ENCODE peak calls at places on chromosome 18, in nine cellular contexts. One of them, this sample, is unnamed.

GRCh38 chr18:63155169-63155852 is 164.3 kb downstream of the BCL2 start:
- DNase-seq in ACHN: peak
- DNase-seq in NCI-H510A treated with DMSO at 0.1 percent for 48 hours: peak
- DNase-seq in pancreas: peak
- DNase-seq in iPS-NIHi11: peak
- DNase-seq in activated gamma-delta T cell treated with anti-CD3 and anti-CD28 coated beads, Interleukin-2, amount 50 U/mL, for 16 hours: peak
- DNase-seq in Kasumi-1: peak
- DNase-seq in DMS53: peak
- DNase-seq in activated naive CD4-positive, alpha-beta T cell: peak
- DNase-seq in this sample: no peak

GRCh38 chr18:35005963-35006577 is 35.1 kb upstream of the MAPRE2 start:
- DNase-seq in ACHN: peak
- DNase-seq in activated naive CD4-positive, alpha-beta T cell: no peak
- DNase-seq in DMS53: peak
- DNase-seq in Kasumi-1: peak
- DNase-seq in iPS-NIHi11: peak
- DNase-seq in activated gamma-delta T cell treated with anti-CD3 and anti-CD28 coated beads, Interleukin-2, amount 50 U/mL, for 16 hours: no peak
- DNase-seq in pancreas: no peak
- DNase-seq in NCI-H510A treated with DMSO at 0.1 percent for 48 hours: peak
- DNase-seq in this sample: peak

GRCh38 chr18:46502444-46502843 is 154.6 kb downstream of the LOXHD1 start:
- DNase-seq in activated gamma-delta T cell treated with anti-CD3 and anti-CD28 coated beads, Interleukin-2, amount 50 U/mL, for 16 hours: no peak
- DNase-seq in ACHN: peak
- DNase-seq in NCI-H510A treated with DMSO at 0.1 percent for 48 hours: no peak
- DNase-seq in activated naive CD4-positive, alpha-beta T cell: no peak
- DNase-seq in DMS53: peak
- DNase-seq in iPS-NIHi11: peak
- DNase-seq in Kasumi-1: peak
- DNase-seq in pancreas: no peak
- DNase-seq in this sample: peak

GRCh38 chr18:3985030-3985429 is 470.1 kb downstream of the DLGAP1 start:
- DNase-seq in Kasumi-1: no peak
- DNase-seq in pancreas: no peak
- DNase-seq in activated naive CD4-positive, alpha-beta T cell: no peak
- DNase-seq in DMS53: peak
- DNase-seq in activated gamma-delta T cell treated with anti-CD3 and anti-CD28 coated beads, Interleukin-2, amount 50 U/mL, for 16 hours: no peak
- DNase-seq in ACHN: peak
- DNase-seq in iPS-NIHi11: no peak
- DNase-seq in NCI-H510A treated with DMSO at 0.1 percent for 48 hours: no peak
- DNase-seq in this sample: peak

GRCh38 chr18:34915046-34915445 is 126.2 kb upstream of the MAPRE2 start:
- DNase-seq in DMS53: peak
- DNase-seq in Kasumi-1: no peak
- DNase-seq in pancreas: no peak
- DNase-seq in iPS-NIHi11: no peak
- DNase-seq in NCI-H510A treated with DMSO at 0.1 percent for 48 hours: no peak
- DNase-seq in activated gamma-delta T cell treated with anti-CD3 and anti-CD28 coated beads, Interleukin-2, amount 50 U/mL, for 16 hours: no peak
- DNase-seq in ACHN: no peak
- DNase-seq in activated naive CD4-positive, alpha-beta T cell: no peak
- DNase-seq in this sample: no peak

GRCh38 chr18:79581406-79581805 is 98.2 kb upstream of the CTDP1 start:
- DNase-seq in ACHN: no peak
- DNase-seq in pancreas: peak
- DNase-seq in activated gamma-delta T cell treated with anti-CD3 and anti-CD28 coated beads, Interleukin-2, amount 50 U/mL, for 16 hours: no peak
- DNase-seq in Kasumi-1: no peak
- DNase-seq in DMS53: no peak
- DNase-seq in activated naive CD4-positive, alpha-beta T cell: no peak
- DNase-seq in NCI-H510A treated with DMSO at 0.1 percent for 48 hours: no peak
- DNase-seq in iPS-NIHi11: no peak
- DNase-seq in this sample: no peak

GRCh38 chr18:60024345-60024744 is 124.5 kb downstream of the PMAIP1 start:
- DNase-seq in iPS-NIHi11: no peak
- DNase-seq in activated gamma-delta T cell treated with anti-CD3 and anti-CD28 coated beads, Interleukin-2, amount 50 U/mL, for 16 hours: no peak
- DNase-seq in ACHN: no peak
- DNase-seq in DMS53: no peak
- DNase-seq in NCI-H510A treated with DMSO at 0.1 percent for 48 hours: no peak
- DNase-seq in Kasumi-1: no peak
- DNase-seq in activated naive CD4-positive, alpha-beta T cell: no peak
- DNase-seq in pancreas: no peak
- DNase-seq in this sample: no peak

GRCh38 chr18:3297025-3297984 is 35.4 kb downstream of the MYL12B start:
- DNase-seq in iPS-NIHi11: peak
- DNase-seq in NCI-H510A treated with DMSO at 0.1 percent for 48 hours: no peak
- DNase-seq in Kasumi-1: peak
- DNase-seq in activated gamma-delta T cell treated with anti-CD3 and anti-CD28 coated beads, Interleukin-2, amount 50 U/mL, for 16 hours: peak
- DNase-seq in DMS53: peak
- DNase-seq in activated naive CD4-positive, alpha-beta T cell: peak
- DNase-seq in pancreas: peak
- DNase-seq in ACHN: peak
- DNase-seq in this sample: peak

GRCh38 chr18:77133920-77134496 is 1.4 kb upstream of the MBP start:
- DNase-seq in iPS-NIHi11: no peak
- DNase-seq in pancreas: no peak
- DNase-seq in DMS53: peak
- DNase-seq in NCI-H510A treated with DMSO at 0.1 percent for 48 hours: peak
- DNase-seq in activated gamma-delta T cell treated with anti-CD3 and anti-CD28 coated beads, Interleukin-2, amount 50 U/mL, for 16 hours: no peak
- DNase-seq in activated naive CD4-positive, alpha-beta T cell: no peak
- DNase-seq in Kasumi-1: peak
- DNase-seq in ACHN: no peak
- DNase-seq in this sample: no peak

GRCh38 chr18:21255211-21255610 is 13.2 kb downstream of the GREB1L start:
- DNase-seq in iPS-NIHi11: no peak
- DNase-seq in activated naive CD4-positive, alpha-beta T cell: no peak
- DNase-seq in DMS53: no peak
- DNase-seq in activated gamma-delta T cell treated with anti-CD3 and anti-CD28 coated beads, Interleukin-2, amount 50 U/mL, for 16 hours: no peak
- DNase-seq in ACHN: no peak
- DNase-seq in Kasumi-1: no peak
- DNase-seq in NCI-H510A treated with DMSO at 0.1 percent for 48 hours: no peak
- DNase-seq in pancreas: no peak
- DNase-seq in this sample: no peak

GRCh38 chr18:33076601-33077000 is 303.8 kb upstream of the KLHL14 start:
- DNase-seq in iPS-NIHi11: no peak
- DNase-seq in activated gamma-delta T cell treated with anti-CD3 and anti-CD28 coated beads, Interleukin-2, amount 50 U/mL, for 16 hours: no peak
- DNase-seq in Kasumi-1: no peak
- DNase-seq in activated naive CD4-positive, alpha-beta T cell: no peak
- DNase-seq in NCI-H510A treated with DMSO at 0.1 percent for 48 hours: no peak
- DNase-seq in DMS53: no peak
- DNase-seq in pancreas: no peak
- DNase-seq in ACHN: no peak
- DNase-seq in this sample: no peak

GRCh38 chr18:47725656-47726055 is 204.8 kb downstream of the SMAD2 start:
- DNase-seq in NCI-H510A treated with DMSO at 0.1 percent for 48 hours: no peak
- DNase-seq in pancreas: no peak
- DNase-seq in activated naive CD4-positive, alpha-beta T cell: no peak
- DNase-seq in iPS-NIHi11: no peak
- DNase-seq in activated gamma-delta T cell treated with anti-CD3 and anti-CD28 coated beads, Interleukin-2, amount 50 U/mL, for 16 hours: no peak
- DNase-seq in DMS53: no peak
- DNase-seq in ACHN: no peak
- DNase-seq in Kasumi-1: no peak
- DNase-seq in this sample: no peak

GRCh38 chr18:76610933-76611749 is 116.1 kb upstream of the ZNF516 start:
- DNase-seq in NCI-H510A treated with DMSO at 0.1 percent for 48 hours: no peak
- DNase-seq in Kasumi-1: no peak
- DNase-seq in DMS53: peak
- DNase-seq in activated naive CD4-positive, alpha-beta T cell: no peak
- DNase-seq in activated gamma-delta T cell treated with anti-CD3 and anti-CD28 coated beads, Interleukin-2, amount 50 U/mL, for 16 hours: no peak
- DNase-seq in pancreas: no peak
- DNase-seq in iPS-NIHi11: no peak
- DNase-seq in ACHN: no peak
- DNase-seq in this sample: peak

GRCh38 chr18:70107037-70107436 is 98.5 kb downstream of the RTTN start:
- DNase-seq in ACHN: no peak
- DNase-seq in pancreas: no peak
- DNase-seq in iPS-NIHi11: no peak
- DNase-seq in NCI-H510A treated with DMSO at 0.1 percent for 48 hours: no peak
- DNase-seq in Kasumi-1: no peak
- DNase-seq in DMS53: no peak
- DNase-seq in activated naive CD4-positive, alpha-beta T cell: no peak
- DNase-seq in activated gamma-delta T cell treated with anti-CD3 and anti-CD28 coated beads, Interleukin-2, amount 50 U/mL, for 16 hours: no peak
- DNase-seq in this sample: peak

GRCh38 chr18:31957728-31958127 is 14.8 kb upstream of the TRAPPC8 start:
- DNase-seq in pancreas: no peak
- DNase-seq in Kasumi-1: no peak
- DNase-seq in iPS-NIHi11: no peak
- DNase-seq in NCI-H510A treated with DMSO at 0.1 percent for 48 hours: no peak
- DNase-seq in ACHN: no peak
- DNase-seq in DMS53: no peak
- DNase-seq in activated gamma-delta T cell treated with anti-CD3 and anti-CD28 coated beads, Interleukin-2, amount 50 U/mL, for 16 hours: no peak
- DNase-seq in activated naive CD4-positive, alpha-beta T cell: no peak
- DNase-seq in this sample: no peak

GRCh38 chr18:42087195-42087594 is 132.2 kb downstream of the PIK3C3 start:
- DNase-seq in activated gamma-delta T cell treated with anti-CD3 and anti-CD28 coated beads, Interleukin-2, amount 50 U/mL, for 16 hours: no peak
- DNase-seq in Kasumi-1: no peak
- DNase-seq in NCI-H510A treated with DMSO at 0.1 percent for 48 hours: no peak
- DNase-seq in iPS-NIHi11: no peak
- DNase-seq in pancreas: no peak
- DNase-seq in ACHN: no peak
- DNase-seq in activated naive CD4-positive, alpha-beta T cell: no peak
- DNase-seq in DMS53: no peak
- DNase-seq in this sample: no peak

GRCh38 chr18:48928787-48929186 is 22.0 kb downstream of the SMAD7 start:
- DNase-seq in DMS53: peak
- DNase-seq in activated naive CD4-positive, alpha-beta T cell: peak
- DNase-seq in activated gamma-delta T cell treated with anti-CD3 and anti-CD28 coated beads, Interleukin-2, amount 50 U/mL, for 16 hours: peak
- DNase-seq in pancreas: no peak
- DNase-seq in NCI-H510A treated with DMSO at 0.1 percent for 48 hours: peak
- DNase-seq in Kasumi-1: peak
- DNase-seq in iPS-NIHi11: no peak
- DNase-seq in ACHN: no peak
- DNase-seq in this sample: peak

GRCh38 chr18:59155140-59155539 is 15.5 kb downstream of the SEC11C start:
- DNase-seq in pancreas: no peak
- DNase-seq in NCI-H510A treated with DMSO at 0.1 percent for 48 hours: no peak
- DNase-seq in activated gamma-delta T cell treated with anti-CD3 and anti-CD28 coated beads, Interleukin-2, amount 50 U/mL, for 16 hours: no peak
- DNase-seq in ACHN: peak
- DNase-seq in iPS-NIHi11: no peak
- DNase-seq in Kasumi-1: no peak
- DNase-seq in DMS53: peak
- DNase-seq in activated naive CD4-positive, alpha-beta T cell: no peak
- DNase-seq in this sample: peak

GRCh38 chr18:59905686-59906091 is 5.9 kb downstream of the PMAIP1 start:
- DNase-seq in pancreas: no peak
- DNase-seq in NCI-H510A treated with DMSO at 0.1 percent for 48 hours: no peak
- DNase-seq in iPS-NIHi11: no peak
- DNase-seq in ACHN: no peak
- DNase-seq in DMS53: no peak
- DNase-seq in Kasumi-1: no peak
- DNase-seq in activated naive CD4-positive, alpha-beta T cell: no peak
- DNase-seq in activated gamma-delta T cell treated with anti-CD3 and anti-CD28 coated beads, Interleukin-2, amount 50 U/mL, for 16 hours: no peak
- DNase-seq in this sample: no peak

GRCh38 chr18:3508576-3509559 is 58.9 kb downstream of the TGIF1 start:
- DNase-seq in pancreas: no peak
- DNase-seq in ACHN: peak
- DNase-seq in Kasumi-1: no peak
- DNase-seq in iPS-NIHi11: no peak
- DNase-seq in activated gamma-delta T cell treated with anti-CD3 and anti-CD28 coated beads, Interleukin-2, amount 50 U/mL, for 16 hours: no peak
- DNase-seq in activated naive CD4-positive, alpha-beta T cell: no peak
- DNase-seq in NCI-H510A treated with DMSO at 0.1 percent for 48 hours: peak
- DNase-seq in DMS53: peak
- DNase-seq in this sample: peak

GRCh38 chr18:59660976-59661743 is 36.1 kb downstream of the CCBE1 start:
- DNase-seq in Kasumi-1: no peak
- DNase-seq in pancreas: no peak
- DNase-seq in activated gamma-delta T cell treated with anti-CD3 and anti-CD28 coated beads, Interleukin-2, amount 50 U/mL, for 16 hours: no peak
- DNase-seq in NCI-H510A treated with DMSO at 0.1 percent for 48 hours: no peak
- DNase-seq in ACHN: no peak
- DNase-seq in iPS-NIHi11: no peak
- DNase-seq in DMS53: no peak
- DNase-seq in activated naive CD4-positive, alpha-beta T cell: no peak
- DNase-seq in this sample: peak

GRCh38 chr18:36338420-36338933 is 41.0 kb downstream of the FHOD3 start:
- DNase-seq in DMS53: peak
- DNase-seq in activated naive CD4-positive, alpha-beta T cell: no peak
- DNase-seq in NCI-H510A treated with DMSO at 0.1 percent for 48 hours: no peak
- DNase-seq in iPS-NIHi11: no peak
- DNase-seq in activated gamma-delta T cell treated with anti-CD3 and anti-CD28 coated beads, Interleukin-2, amount 50 U/mL, for 16 hours: no peak
- DNase-seq in pancreas: no peak
- DNase-seq in Kasumi-1: no peak
- DNase-seq in ACHN: no peak
- DNase-seq in this sample: no peak

GRCh38 chr18:23283933-23284430 is 148.7 kb downstream of the CABLES1 start:
- DNase-seq in DMS53: no peak
- DNase-seq in activated naive CD4-positive, alpha-beta T cell: no peak
- DNase-seq in iPS-NIHi11: peak
- DNase-seq in Kasumi-1: no peak
- DNase-seq in activated gamma-delta T cell treated with anti-CD3 and anti-CD28 coated beads, Interleukin-2, amount 50 U/mL, for 16 hours: no peak
- DNase-seq in ACHN: peak
- DNase-seq in NCI-H510A treated with DMSO at 0.1 percent for 48 hours: no peak
- DNase-seq in pancreas: no peak
- DNase-seq in this sample: peak

GRCh38 chr18:55420665-55420964 is 167.4 kb downstream of the TCF4 start:
- DNase-seq in ACHN: no peak
- DNase-seq in pancreas: no peak
- DNase-seq in activated gamma-delta T cell treated with anti-CD3 and anti-CD28 coated beads, Interleukin-2, amount 50 U/mL, for 16 hours: no peak
- DNase-seq in Kasumi-1: no peak
- DNase-seq in activated naive CD4-positive, alpha-beta T cell: no peak
- DNase-seq in DMS53: no peak
- DNase-seq in NCI-H510A treated with DMSO at 0.1 percent for 48 hours: no peak
- DNase-seq in iPS-NIHi11: no peak
- DNase-seq in this sample: no peak

This sample was measured in fibroblast of lung.